ENCODE peak calls at places on chromosome 21, in eight cellular contexts. E, T, F, B, A, Y, U and D are unnamed samples.

GRCh38 chr21:46058339-46059145 is 39.4 kb upstream of the COL6A2 start:
- DNase-seq in F (no peak), U (no peak), B (no peak), Y (no peak), A (no peak), E (no peak), T (peak; percentile 27), D (no peak)

GRCh38 chr21:14691924-14692323 is 145.8 kb upstream of the SAMSN1 start:
- DNase-seq in B (no peak), Y (no peak), A (no peak), U (no peak), F (no peak), T (no peak), E (no peak), D (no peak)

GRCh38 chr21:39527664-39528381 is 76.1 kb downstream of the SH3BGR start:
- DNase-seq in F (no peak), B (no peak), U (no peak), Y (no peak), E (no peak), T (peak; percentile 73), A (peak; percentile 22), D (no peak)

GRCh38 chr21:25428537-25428936 is 178.7 kb downstream of the MRPL39 start:
- DNase-seq in B (no peak), U (peak; percentile 42), A (no peak), E (no peak), Y (no peak), F (no peak), T (no peak), D (no peak)

GRCh38 chr21:33403786-33404571 is 766 bp downstream of the IFNGR2 start:
- DNase-seq in A (peak; percentile 64), Y (peak; percentile 52), F (peak; percentile 77), B (no peak), E (peak; percentile 58), U (peak; percentile 35), T (peak; percentile 77), D (peak; percentile 39)

GRCh38 chr21:26900980-26901379 is 55.8 kb upstream of the ADAMTS1 start:
- DNase-seq in B (no peak), F (no peak), T (no peak), U (no peak), E (no peak), Y (no peak), A (no peak), D (no peak)

GRCh38 chr21:16291296-16291695 is 561.5 kb downstream of the USP25 start:
- DNase-seq in Y (no peak), T (no peak), F (no peak), U (no peak), B (no peak), E (no peak), A (no peak), D (no peak)

GRCh38 chr21:27954806-27955205 is 987.9 kb upstream of the ADAMTS5 start:
- DNase-seq in F (no peak), A (no peak), U (no peak), Y (no peak), B (no peak), T (no peak), E (peak; percentile 61), D (peak; percentile 30)

GRCh38 chr21:42031816-42032215 is 21.7 kb upstream of the ZBTB21 start:
- DNase-seq in E (no peak), T (no peak), F (no peak), B (no peak), U (no peak), A (no peak), Y (no peak), D (no peak)

GRCh38 chr21:28439852-28440251 is 552.8 kb downstream of the LTN1 start:
- DNase-seq in E (no peak), Y (no peak), U (peak; percentile 96), F (no peak), T (no peak), B (no peak), A (no peak), D (peak; percentile 17)

GRCh38 chr21:19458295-19458694 is 1054.7 kb upstream of the TMPRSS15 start:
- DNase-seq in A (no peak), F (no peak), E (no peak), Y (no peak), B (no peak), U (no peak), T (no peak), D (no peak)

GRCh38 chr21:43332872-43333300 is 94.0 kb downstream of the SIK1 start:
- DNase-seq in A (no peak), T (peak; percentile 40), E (no peak), F (no peak), Y (no peak), B (no peak), U (peak; percentile 18), D (no peak)

GRCh38 chr21:27026501-27026900 is 59.6 kb upstream of the ADAMTS5 start:
- DNase-seq in U (no peak), B (no peak), F (no peak), Y (no peak), T (no peak), A (no peak), E (peak; percentile 13), D (no peak)

GRCh38 chr21:45575304-45575992 is 33.2 kb upstream of the SLC19A1 start:
- DNase-seq in B (no peak), T (peak; percentile 17), U (no peak), Y (no peak), A (no peak), E (no peak), F (no peak), D (no peak)

GRCh38 chr21:38310619-38311018 is 53.8 kb downstream of the KCNJ15 start:
- DNase-seq in E (peak; percentile 52), T (no peak), B (no peak), A (no peak), U (peak; percentile 95), Y (no peak), F (no peak), D (peak; percentile 68)

GRCh38 chr21:41402796-41403195 is 23.2 kb upstream of the MX1 start:
- DNase-seq in T (no peak), F (no peak), B (no peak), U (no peak), Y (no peak), E (no peak), A (no peak), D (no peak)

GRCh38 chr21:29174607-29175013 is 44.2 kb downstream of the MAP3K7CL start:
- DNase-seq in T (no peak), F (no peak), Y (no peak), A (no peak), U (peak; percentile 81), E (no peak), B (no peak), D (no peak)

GRCh38 chr21:22597660-22598255 is 1599.5 kb downstream of the NCAM2 start:
- DNase-seq in E (no peak), Y (no peak), T (no peak), B (no peak), U (no peak), A (no peak), F (no peak), D (no peak)

GRCh38 chr21:44432841-44433790 is 22.2 kb upstream of the LRRC3 start:
- DNase-seq in T (peak; percentile 49), U (no peak), F (peak; percentile 33), A (no peak), B (no peak), E (no peak), Y (no peak), D (no peak)

GRCh38 chr21:45295576-45296365 is 8.1 kb upstream of the POFUT2 start:
- DNase-seq in B (no peak), A (peak; percentile 56), T (no peak), U (peak; percentile 75), Y (no peak), F (no peak), E (peak; percentile 84), D (peak; percentile 89)

GRCh38 chr21:34743831-34744230 is 75.0 kb downstream of the CLIC6 start:
- DNase-seq in T (no peak), B (no peak), U (peak; percentile 96), F (no peak), Y (no peak), E (peak; percentile 84), A (no peak), D (peak; percentile 68)

GRCh38 chr21:28256420-28256831 is 736.3 kb downstream of the LTN1 start:
- DNase-seq in F (no peak), B (no peak), T (no peak), U (no peak), Y (no peak), A (no peak), E (peak; percentile 64), D (peak; percentile 50)

GRCh38 chr21:25501996-25502665 is 105.2 kb downstream of the MRPL39 start:
- DNase-seq in U (peak; percentile 39), E (no peak), A (no peak), B (no peak), F (no peak), T (no peak), Y (no peak), D (no peak)

GRCh38 chr21:31872452-31873274 is at the start of gene HUNK:
- DNase-seq in A (peak; percentile 84), T (no peak), U (peak; percentile 17), B (no peak), F (no peak), Y (peak; percentile 59), E (peak; percentile 37), D (no peak)

GRCh38 chr21:31873696-31874599 is 1.1 kb downstream of the HUNK start:
- DNase-seq in T (no peak), E (peak; percentile 25), B (no peak), U (no peak), A (peak; percentile 91), F (peak; percentile 89), Y (peak; percentile 84), D (no peak)

GRCh38 chr21:31873275-31873695 is 465 bp downstream of the HUNK start:
- DNase-seq in Y (peak; percentile 50), F (peak; percentile 79), E (no peak), B (no peak), T (no peak), A (peak; percentile 70), U (no peak), D (no peak)

GRCh38 chr21:31870472-31870871 is 2.3 kb upstream of the HUNK start:
- DNase-seq in U (no peak), T (no peak), Y (no peak), A (no peak), F (no peak), E (no peak), B (no peak), D (no peak)

GRCh38 chr21:31872072-31872451 is 758 bp upstream of the HUNK start:
- DNase-seq in B (no peak), U (no peak), F (no peak), T (no peak), A (no peak), Y (no peak), E (no peak), D (no peak)
- TF ChIP-seq CTCF in B (no peak), U (no peak), F (no peak), T (no peak), A (no peak), Y (no peak), E (no peak), D (no peak)

GRCh38 chr21:36661511-36662309 is 37.2 kb upstream of the SIM2 start:
- DNase-seq in E (peak; percentile 19), Y (peak; percentile 33), F (no peak), U (peak; percentile 39), T (no peak), B (no peak), A (peak; percentile 43), D (peak; percentile 4)
- TF ChIP-seq CTCF in E (peak; percentile 54), Y (peak; percentile 59), F (peak; percentile 56), U (peak; percentile 51), T (peak; percentile 65), B (peak; percentile 5), A (peak; percentile 43), D (peak; percentile 74)

GRCh38 chr21:36504067-36505058 is 24.4 kb upstream of the CLDN14 start:
- DNase-seq in E (peak; percentile 36), Y (peak; percentile 53), F (no peak), T (no peak), B (no peak), A (peak; percentile 54), U (peak; percentile 65), D (peak; percentile 35)
- TF ChIP-seq CTCF in E (peak; percentile 89), Y (peak; percentile 96), F (peak; percentile 68), T (peak; percentile 95), B (peak; percentile 94), A (peak; percentile 94), U (peak; percentile 89), D (peak; percentile 99)

GRCh38 chr21:35791541-35792335 is 268.6 kb downstream of the SETD4 start:
- DNase-seq in B (no peak), Y (no peak), F (no peak), T (no peak), U (no peak), A (no peak), E (no peak), D (no peak)
- TF ChIP-seq CTCF in B (no peak), Y (no peak), F (no peak), T (no peak), U (no peak), A (no peak), E (no peak), D (no peak)